ENCODE peak calls at places on chromosomes 7 and 10, in four cellular contexts. One of them, this sample, is unnamed.

GRCh38 chr7:88927-89921 is 103.1 kb upstream of the FAM20C start:
- DNase-seq in IMR-90: peak; percentile 96
- DNase-seq in K562: no peak
- DNase-seq in GM12878: no peak
- DNase-seq in this sample: no peak

GRCh38 chr10:80894339-80894791 is 356.7 kb downstream of the SH2D4B start:
- DNase-seq in IMR-90: no peak
- DNase-seq in K562: no peak
- DNase-seq in GM12878: no peak
- DNase-seq in this sample: no peak

GRCh38 chr7:110835889-110836288 is 255.0 kb upstream of the LRRN3 start:
- DNase-seq in IMR-90: no peak
- DNase-seq in K562: no peak
- DNase-seq in GM12878: no peak
- DNase-seq in this sample: no peak

GRCh38 chr7:88681682-88682081 is 77.8 kb upstream of the ZNF804B start:
- DNase-seq in IMR-90: no peak
- DNase-seq in K562: no peak
- DNase-seq in GM12878: no peak
- DNase-seq in this sample: no peak

GRCh38 chr7:95324396-95324795 is at the start of gene PON1:
- DNase-seq in IMR-90: no peak
- DNase-seq in K562: no peak
- DNase-seq in GM12878: no peak
- DNase-seq in this sample: no peak

GRCh38 chr7:66883716-66884115 is 37.3 kb upstream of the TMEM248 start:
- DNase-seq in IMR-90: peak; percentile 77
- DNase-seq in K562: no peak
- DNase-seq in GM12878: no peak
- DNase-seq in this sample: no peak

GRCh38 chr10:133100706-133101463 is 13.2 kb downstream of the ADGRA1 start:
- DNase-seq in IMR-90: no peak
- DNase-seq in K562: peak; percentile 68
- DNase-seq in GM12878: no peak
- DNase-seq in this sample: no peak

GRCh38 chr7:151233111-151233701 is 923 bp downstream of the CHPF2 start:
- DNase-seq in IMR-90: peak; percentile 89
- DNase-seq in K562: peak; percentile 70
- DNase-seq in GM12878: no peak
- DNase-seq in this sample: peak; percentile 56

GRCh38 chr7:131250331-131250730 is 77.3 kb upstream of the MKLN1 start:
- DNase-seq in IMR-90: peak; percentile 73
- DNase-seq in K562: no peak
- DNase-seq in GM12878: no peak
- DNase-seq in this sample: no peak

GRCh38 chr10:89032141-89032814 is 41.7 kb downstream of the FAS start:
- DNase-seq in IMR-90: peak; percentile 91
- DNase-seq in K562: no peak
- DNase-seq in GM12878: peak; percentile 28
- DNase-seq in this sample: peak; percentile 47

GRCh38 chr10:119270893-119271361 is 63.6 kb downstream of the GRK5 start:
- DNase-seq in IMR-90: peak; percentile 51
- DNase-seq in K562: peak; percentile 61
- DNase-seq in GM12878: no peak
- DNase-seq in this sample: peak; percentile 50

GRCh38 chr7:37833107-37833817 is 15.1 kb upstream of the NME8 start:
- DNase-seq in IMR-90: peak; percentile 35
- DNase-seq in K562: peak; percentile 50
- DNase-seq in GM12878: no peak
- DNase-seq in this sample: peak; percentile 49

GRCh38 chr7:142338633-142339501 is 81.0 kb upstream of the PRSS58 start:
- DNase-seq in IMR-90: peak; percentile 14
- DNase-seq in K562: no peak
- DNase-seq in GM12878: no peak
- DNase-seq in this sample: no peak

GRCh38 chr7:136030867-136031318 is 53.7 kb upstream of the MTPN start:
- DNase-seq in IMR-90: no peak
- DNase-seq in K562: no peak
- DNase-seq in GM12878: peak; percentile 37
- DNase-seq in this sample: no peak

GRCh38 chr10:93126484-93127052 is 52.9 kb downstream of the CYP26A1 start:
- DNase-seq in IMR-90: no peak
- DNase-seq in K562: peak; percentile 45
- DNase-seq in GM12878: no peak
- DNase-seq in this sample: no peak

GRCh38 chr10:24866615-24867583 is 85.5 kb downstream of the PRTFDC1 start:
- DNase-seq in IMR-90: peak; percentile 87
- DNase-seq in K562: peak; percentile 36
- DNase-seq in GM12878: no peak
- DNase-seq in this sample: peak; percentile 58

GRCh38 chr7:101420436-101420835 is 57.8 kb downstream of the COL26A1 start:
- DNase-seq in IMR-90: no peak
- DNase-seq in K562: peak; percentile 82
- DNase-seq in GM12878: no peak
- DNase-seq in this sample: no peak

GRCh38 chr10:58932126-58932525 is 244.3 kb upstream of the PHYHIPL start:
- DNase-seq in IMR-90: peak; percentile 4
- DNase-seq in K562: no peak
- DNase-seq in GM12878: no peak
- DNase-seq in this sample: no peak

GRCh38 chr7:85176197-85176596 is 10.7 kb downstream of the SEMA3D start:
- DNase-seq in IMR-90: peak; percentile 73
- DNase-seq in K562: no peak
- DNase-seq in GM12878: no peak
- DNase-seq in this sample: no peak

GRCh38 chr7:78111384-78111783 is 312.8 kb downstream of the PHTF2 start:
- DNase-seq in IMR-90: no peak
- DNase-seq in K562: no peak
- DNase-seq in GM12878: no peak
- DNase-seq in this sample: no peak

GRCh38 chr7:158085741-158086695 is 501.6 kb downstream of the PTPRN2 start:
- DNase-seq in IMR-90: no peak
- DNase-seq in K562: no peak
- DNase-seq in GM12878: no peak
- DNase-seq in this sample: no peak

GRCh38 chr10:132444877-132445351 is 47.9 kb downstream of the PWWP2B start:
- DNase-seq in IMR-90: no peak
- DNase-seq in K562: no peak
- DNase-seq in GM12878: no peak
- DNase-seq in this sample: no peak

GRCh38 chr7:17991866-17992648 is 35.6 kb downstream of the PRPS1L1 start:
- DNase-seq in IMR-90: no peak
- DNase-seq in K562: no peak
- DNase-seq in GM12878: no peak
- DNase-seq in this sample: no peak

GRCh38 chr7:153524070-153524601 is 528.1 kb upstream of the DPP6 start:
- DNase-seq in IMR-90: no peak
- DNase-seq in K562: no peak
- DNase-seq in GM12878: no peak
- DNase-seq in this sample: no peak

GRCh38 chr7:137343483-137343841 is at the start of gene PTN:
- DNase-seq in IMR-90: peak; percentile 79
- DNase-seq in K562: no peak
- DNase-seq in GM12878: no peak
- DNase-seq in this sample: no peak

GRCh38 chr10:79884006-79884405 is 57.5 kb downstream of the NUTM2E start:
- DNase-seq in IMR-90: no peak
- DNase-seq in K562: no peak
- DNase-seq in GM12878: no peak
- DNase-seq in this sample: no peak

GRCh38 chr10:49595003-49595712 is 15.0 kb upstream of the SLC18A3 start:
- DNase-seq in IMR-90: no peak
- DNase-seq in K562: no peak
- DNase-seq in GM12878: no peak
- DNase-seq in this sample: no peak

GRCh38 chr10:49594594-49594993 is 15.5 kb upstream of the SLC18A3 start:
- DNase-seq in IMR-90: peak; percentile 65
- DNase-seq in K562: peak; percentile 76
- DNase-seq in GM12878: no peak
- DNase-seq in this sample: peak; percentile 71

GRCh38 chr10:49596836-49597235 is 13.3 kb upstream of the SLC18A3 start:
- DNase-seq in IMR-90: no peak
- DNase-seq in K562: no peak
- DNase-seq in GM12878: no peak
- DNase-seq in this sample: no peak

GRCh38 chr10:49596493-49596809 is 13.7 kb upstream of the SLC18A3 start:
- DNase-seq in IMR-90: no peak
- DNase-seq in K562: no peak
- DNase-seq in GM12878: no peak
- DNase-seq in this sample: no peak

DNA sequence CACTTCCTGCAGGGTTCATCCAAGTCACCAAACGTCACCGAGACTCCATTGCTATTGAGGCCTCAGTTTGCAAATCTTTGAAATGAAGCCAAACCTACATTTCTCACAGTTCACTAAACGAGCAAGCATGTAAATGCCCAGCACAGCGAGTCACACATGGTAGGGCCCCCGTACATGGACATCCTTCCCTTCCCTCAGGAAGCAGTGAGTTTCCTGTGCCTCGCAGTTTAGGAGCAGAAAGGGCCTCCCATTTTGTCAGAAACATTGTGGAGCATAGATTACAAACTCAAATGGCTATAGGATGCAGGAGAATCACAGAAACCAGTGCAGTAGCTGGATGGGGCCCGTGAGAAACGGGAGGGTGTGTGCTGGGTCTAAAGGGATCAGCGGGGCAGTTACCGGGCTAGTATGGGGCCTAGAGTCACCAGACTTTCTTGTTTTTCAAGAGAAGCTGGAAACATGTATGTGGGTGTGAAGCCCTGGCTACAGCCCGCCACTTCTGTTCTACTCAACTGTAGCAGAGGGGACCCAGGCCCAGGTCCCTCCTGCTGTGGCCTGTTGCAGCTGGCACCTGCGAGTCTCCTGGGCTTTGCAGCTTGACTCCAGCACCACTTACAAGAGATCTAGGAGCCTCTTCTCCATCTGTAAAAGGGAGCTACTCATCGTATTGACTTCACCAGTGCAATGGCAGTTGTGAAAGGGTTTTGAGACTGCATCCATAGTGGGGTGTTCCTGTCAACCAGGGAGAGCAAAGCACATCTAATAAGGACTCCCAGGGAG is 14.2 kb upstream of the SLC18A3 start:
- DNase-seq in IMR-90: peak; percentile 6
- DNase-seq in K562: no peak
- DNase-seq in GM12878: no peak
- DNase-seq in this sample: no peak
- TF ChIP-seq ELK1 in IMR-90: no peak
- TF ChIP-seq ELK1 in K562: no peak
- TF ChIP-seq ELK1 in GM12878: no peak
- TF ChIP-seq ELK1 in this sample: no peak

DNA sequence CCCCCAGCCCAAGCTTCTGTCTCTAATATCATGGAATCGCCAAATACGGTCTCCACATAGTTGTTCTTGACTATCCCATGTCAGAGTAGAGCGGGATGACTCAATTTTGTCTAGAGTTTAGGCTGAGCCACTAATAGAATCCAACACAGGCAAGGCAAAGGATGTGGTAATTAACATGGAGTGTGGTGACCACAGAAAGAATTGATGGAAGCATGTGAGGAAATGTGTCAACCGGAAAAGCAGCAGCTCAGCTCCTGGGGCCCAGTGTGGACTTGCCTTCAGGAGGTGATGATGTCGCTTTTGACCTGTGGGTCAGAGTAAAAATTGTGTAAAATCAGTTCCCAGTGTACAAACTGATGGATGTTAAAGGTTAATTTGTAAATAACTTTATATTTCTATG is 139.3 kb upstream of the KLF6 start:
- DNase-seq in IMR-90: peak; percentile 97
- DNase-seq in K562: no peak
- DNase-seq in GM12878: no peak
- DNase-seq in this sample: no peak
- TF ChIP-seq SMC3 in IMR-90: no peak
- TF ChIP-seq SMC3 in K562: no peak
- TF ChIP-seq SMC3 in GM12878: no peak
- TF ChIP-seq SMC3 in this sample: no peak

GRCh38 chr10:127977368-127978009 is 70.6 kb downstream of the PTPRE start:
- DNase-seq in IMR-90: peak; percentile 44
- DNase-seq in K562: no peak
- DNase-seq in GM12878: no peak
- DNase-seq in this sample: no peak
- TF ChIP-seq ELK1 in IMR-90: no peak
- TF ChIP-seq ELK1 in K562: no peak
- TF ChIP-seq ELK1 in GM12878: no peak
- TF ChIP-seq ELK1 in this sample: no peak

DNA sequence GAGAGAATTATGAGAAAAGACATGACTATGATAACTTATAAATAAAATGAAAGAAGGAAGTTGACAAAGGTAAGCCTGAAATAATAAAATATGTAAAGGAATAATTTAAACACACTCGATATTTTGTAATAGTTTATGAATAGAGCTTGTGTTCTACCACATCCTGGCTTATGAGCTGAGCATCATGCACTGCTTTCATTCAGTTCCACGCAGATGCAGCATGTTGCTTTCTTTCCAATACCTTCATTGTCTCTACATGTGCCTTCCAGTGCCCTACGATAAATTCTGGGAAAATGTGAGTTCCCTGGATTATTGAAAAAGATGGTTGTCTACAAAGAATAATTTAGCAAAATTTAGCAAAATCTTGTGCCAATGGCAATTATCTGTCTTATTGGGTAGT is 398.9 kb upstream of the SEMA3C start:
- DNase-seq in IMR-90: no peak
- DNase-seq in K562: no peak
- DNase-seq in GM12878: no peak
- DNase-seq in this sample: no peak
- TF ChIP-seq SMC3 in IMR-90: no peak
- TF ChIP-seq SMC3 in K562: no peak
- TF ChIP-seq SMC3 in GM12878: no peak
- TF ChIP-seq SMC3 in this sample: no peak